ENCODE peak calls at places on chromosomes 7 and 10, in eight cellular contexts. A is mammary epithelial cell, W is type B pancreatic cell, H is H9, R is hepatocyte, B is endothelial cell of umbilical vein, X is omental fat pad, V is body of pancreas. L is an unnamed sample.

GRCh38 chr7:117830422-117830954 is 42.8 kb downstream of the CTTNBP2 start:
- DNase-seq in A (no peak), W (no peak), H (no peak), R (no peak), B (no peak), X (no peak), V (no peak), L (no peak)

GRCh38 chr10:69332278-69333010 is 54.1 kb downstream of the HK1 start:
- DNase-seq in A (no peak), W (no peak), H (no peak), R (no peak), B (no peak), X (no peak), V (no peak), L (no peak)

GRCh38 chr10:114261116-114261515 is 22.1 kb downstream of the VWA2 start:
- DNase-seq in A (peak; percentile 86), W (no peak), H (no peak), R (no peak), B (no peak), X (no peak), V (no peak), L (no peak)

GRCh38 chr7:42227523-42227922 is 9.5 kb downstream of the GLI3 start:
- DNase-seq in A (peak; percentile 56), W (no peak), H (no peak), R (no peak), B (no peak), X (no peak), V (no peak), L (no peak)

GRCh38 chr10:35781643-35782035 is 139.5 kb upstream of the FZD8 start:
- DNase-seq in A (no peak), W (no peak), H (peak; percentile 57), R (peak; percentile 40), B (peak; percentile 16), X (no peak), V (no peak), L (no peak)

GRCh38 chr7:135557455-135558336 is at the start of gene NUP205:
- DNase-seq in A (peak; percentile 79), W (peak; percentile 75), H (peak; percentile 78), R (peak; percentile 73), B (peak; percentile 96), X (peak; percentile 26), V (peak; percentile 64), L (peak; percentile 88)

GRCh38 chr7:80844916-80845315 is 73.9 kb downstream of the SEMA3C start:
- DNase-seq in A (no peak), W (no peak), H (no peak), R (no peak), B (no peak), X (no peak), V (no peak), L (no peak)

GRCh38 chr10:132665946-132666732 is 119.8 kb downstream of the NKX6-2 start:
- DNase-seq in A (peak; percentile 85), W (no peak), H (no peak), R (no peak), B (peak; percentile 96), X (no peak), V (no peak), L (no peak)

GRCh38 chr7:151611878-151612277 is 92.2 kb upstream of the RHEB start:
- DNase-seq in A (no peak), W (no peak), H (no peak), R (no peak), B (no peak), X (no peak), V (no peak), L (no peak)

GRCh38 chr7:151603951-151604350 is 84.3 kb upstream of the RHEB start:
- DNase-seq in A (no peak), W (no peak), H (no peak), R (no peak), B (no peak), X (no peak), V (no peak), L (no peak)

GRCh38 chr7:151611041-151611440 is 91.3 kb upstream of the RHEB start:
- DNase-seq in A (no peak), W (no peak), H (no peak), R (no peak), B (no peak), X (no peak), V (no peak), L (no peak)

GRCh38 chr7:151607464-151607867 is 87.8 kb upstream of the RHEB start:
- DNase-seq in A (peak; percentile 64), W (no peak), H (no peak), R (no peak), B (no peak), X (no peak), V (no peak), L (no peak)

DNA sequence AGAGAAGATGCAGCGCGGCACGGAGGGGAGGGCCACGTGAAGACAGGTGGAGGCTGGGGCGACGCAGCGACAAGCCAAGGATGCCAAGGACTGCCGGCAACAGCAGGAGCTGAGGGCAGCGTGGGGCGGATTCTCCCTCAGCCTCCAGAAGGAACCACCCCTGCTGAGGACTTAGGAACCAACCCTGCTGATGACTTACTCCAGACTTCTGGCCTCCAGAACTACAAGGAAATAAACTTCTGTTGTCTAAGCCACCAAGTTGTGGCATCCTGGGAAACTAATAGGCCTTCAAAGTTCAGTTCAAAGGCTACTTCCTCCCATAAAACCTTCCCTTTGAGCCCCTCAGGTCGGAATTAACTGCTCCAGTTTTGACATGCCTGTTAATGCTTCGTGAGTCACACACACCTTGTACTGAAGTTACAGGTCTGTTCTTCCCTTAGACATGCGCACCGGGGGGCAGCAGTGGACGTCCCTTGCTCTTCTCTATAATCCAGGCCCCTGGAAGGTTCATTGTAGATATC is 88.4 kb upstream of the RHEB start:
- DNase-seq in A (peak; percentile 73), W (no peak), H (no peak), R (peak; percentile 73), B (no peak), X (no peak), V (no peak), L (no peak)
- TF ChIP-seq CTCF in A (no peak), W (no peak), H (no peak), R (peak; percentile 7), B (no peak), X (no peak), V (no peak), L (no peak)

GRCh38 chr7:159028456-159029401 is 115.9 kb downstream of the VIPR2 start:
- DNase-seq in A (no peak), W (peak; percentile 63), H (peak; percentile 19), R (peak; percentile 3), B (no peak), X (no peak), V (no peak), L (peak; percentile 83)

GRCh38 chr7:159032310-159032709 is 112.4 kb downstream of the VIPR2 start:
- DNase-seq in A (no peak), W (peak; percentile 52), H (no peak), R (no peak), B (no peak), X (no peak), V (no peak), L (peak; percentile 80)

GRCh38 chr7:159031750-159032149 is 112.9 kb downstream of the VIPR2 start:
- DNase-seq in A (no peak), W (peak; percentile 60), H (peak; percentile 24), R (no peak), B (no peak), X (no peak), V (no peak), L (peak; percentile 72)

GRCh38 chr7:159031135-159031701 is 113.4 kb downstream of the VIPR2 start:
- DNase-seq in A (no peak), W (peak; percentile 68), H (peak; percentile 60), R (no peak), B (no peak), X (no peak), V (no peak), L (peak; percentile 81)

DNA sequence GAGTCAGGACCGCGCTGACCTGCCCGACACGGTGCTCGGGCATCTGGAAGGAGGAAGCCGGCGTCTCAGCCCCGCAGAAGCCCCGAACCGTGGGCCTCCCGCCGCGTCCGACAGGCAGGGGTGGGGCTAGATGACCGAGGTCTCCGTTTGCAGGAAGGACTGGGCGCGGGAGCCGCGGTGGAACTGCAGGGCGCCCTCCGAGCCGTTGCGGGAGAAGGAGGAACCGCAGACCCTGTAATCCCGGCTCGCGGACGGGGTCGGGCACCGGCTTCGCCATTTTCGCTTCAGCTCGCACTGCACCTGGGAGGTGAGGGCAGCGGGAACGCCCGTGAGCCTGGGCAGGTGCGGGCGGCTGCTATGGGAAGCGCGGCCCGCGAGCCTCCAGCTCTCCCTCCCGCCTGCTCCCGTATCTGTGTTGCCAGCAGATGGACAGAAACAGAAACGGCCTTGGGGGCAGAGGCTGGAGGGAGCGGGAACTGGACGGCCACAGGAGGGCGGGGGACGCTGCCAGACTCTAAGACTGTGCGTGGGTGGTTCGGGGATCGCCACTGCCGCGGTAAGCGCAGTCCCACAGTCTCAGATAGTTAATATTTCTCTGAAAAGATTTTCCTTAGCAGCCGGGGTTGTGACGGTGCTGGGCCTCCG is 114.1 kb downstream of the VIPR2 start:
- DNase-seq in A (no peak), W (peak; percentile 78), H (peak; percentile 87), R (peak; percentile 83), B (peak; percentile 19), X (no peak), V (peak; percentile 59), L (peak; percentile 84)
- TF ChIP-seq CTCF in A (no peak), W (peak; percentile 70), H (peak; percentile 63), R (peak; percentile 38), B (peak; percentile 33), X (no peak), V (peak; percentile 35), L (peak; percentile 40)

GRCh38 chr7:17472939-17473338 is 174.5 kb downstream of the AHR start:
- DNase-seq in A (no peak), W (no peak), H (no peak), R (no peak), B (no peak), X (no peak), V (no peak), L (no peak)

GRCh38 chr7:17477182-17477581 is 178.7 kb downstream of the AHR start:
- DNase-seq in A (no peak), W (no peak), H (no peak), R (no peak), B (no peak), X (no peak), V (no peak), L (no peak)

GRCh38 chr7:17472518-17472917 is 174.1 kb downstream of the AHR start:
- DNase-seq in A (no peak), W (no peak), H (no peak), R (no peak), B (no peak), X (no peak), V (no peak), L (no peak)

DNA sequence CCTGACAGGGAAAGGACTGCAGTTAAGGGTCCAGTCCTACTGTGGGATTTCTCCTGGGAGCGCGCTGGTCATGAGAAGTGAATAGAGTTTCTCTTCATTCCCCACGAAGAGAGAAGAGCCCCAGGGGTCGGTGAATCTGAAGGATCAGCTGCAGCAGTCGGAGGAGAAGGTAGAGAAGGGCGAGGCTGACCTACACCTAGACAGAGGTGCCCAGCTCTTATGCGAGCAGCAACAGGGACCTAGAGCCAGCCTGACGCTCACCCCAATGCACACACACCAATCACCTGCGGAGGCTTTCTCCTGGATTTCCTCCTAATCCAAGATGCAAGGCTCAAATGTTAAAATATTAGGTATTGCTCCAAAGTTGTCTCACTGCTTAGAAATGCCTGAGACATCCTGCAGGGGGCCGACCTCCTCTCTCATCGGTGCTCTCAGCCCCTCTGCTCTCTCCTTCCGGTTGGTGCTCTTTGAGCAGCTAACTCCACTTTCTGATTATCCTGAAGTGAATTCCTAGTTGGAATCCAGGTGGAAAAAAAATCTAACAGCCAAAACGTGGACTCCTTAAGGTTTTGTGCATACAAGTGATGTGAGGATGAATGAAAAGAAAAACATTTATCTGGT is 176.4 kb downstream of the AHR start:
- DNase-seq in A (no peak), W (no peak), H (peak; percentile 51), R (no peak), B (no peak), X (no peak), V (no peak), L (no peak)
- TF ChIP-seq CTCF in A (peak; percentile 13), W (peak; percentile 51), H (peak; percentile 64), R (no peak), B (no peak), X (no peak), V (no peak), L (peak; percentile 15)

GRCh38 chr7:116802784-116803183 is 59.6 kb upstream of the CAPZA2 start:
- DNase-seq in A (peak; percentile 80), W (no peak), H (no peak), R (peak; percentile 75), B (peak; percentile 75), X (no peak), V (peak; percentile 53), L (no peak)

GRCh38 chr7:116804459-116804858 is 57.9 kb upstream of the CAPZA2 start:
- DNase-seq in A (no peak), W (no peak), H (no peak), R (no peak), B (no peak), X (no peak), V (no peak), L (no peak)

GRCh38 chr7:116806046-116806944 is 56.1 kb upstream of the CAPZA2 start:
- DNase-seq in A (no peak), W (no peak), H (no peak), R (no peak), B (peak; percentile 91), X (no peak), V (no peak), L (no peak)

GRCh38 chr7:116807011-116807560 is 55.3 kb upstream of the CAPZA2 start:
- DNase-seq in A (no peak), W (no peak), H (no peak), R (no peak), B (no peak), X (no peak), V (no peak), L (no peak)

GRCh38 chr7:116805100-116805544 is 57.3 kb upstream of the CAPZA2 start:
- DNase-seq in A (no peak), W (no peak), H (no peak), R (peak; percentile 57), B (peak; percentile 51), X (no peak), V (no peak), L (no peak)
- TF ChIP-seq CTCF in A (no peak), W (no peak), H (no peak), R (no peak), B (no peak), X (no peak), V (no peak), L (no peak)